ENCODE peak calls at places on chromosomes 4 and X, in eight cellular contexts. N is CD4-positive, alpha-beta memory T cell; T is endothelial cell of umbilical vein; C is BJ; W is OCI-LY7; V is HAP-1; B is lung; U is hepatocyte. I is an unnamed sample.

GRCh38 chr4:73948990-73949706 is 32.7 kb downstream of the PF4 start:
- DNase-seq in N (no peak), T (no peak), C (no peak), W (no peak), V (no peak), B (no peak), U (no peak), I (no peak)

GRCh38 chr4:80033581-80033980 is 39.4 kb downstream of the ANTXR2 start:
- DNase-seq in N (no peak), T (no peak), C (no peak), W (no peak), V (no peak), B (no peak), U (no peak), I (no peak)

GRCh38 chr4:6732441-6733357 is 16.7 kb downstream of the BLOC1S4 start:
- DNase-seq in N (no peak), T (peak), C (peak), W (no peak), V (no peak), B (peak), U (peak), I (no peak)

GRCh38 chr4:70452946-70453345 is 19.1 kb upstream of the MUC7 start:
- DNase-seq in N (no peak), T (no peak), C (no peak), W (no peak), V (no peak), B (no peak), U (no peak), I (peak)

GRCh38 chr4:182265881-182266280 is 22.7 kb downstream of the TENM3 start:
- DNase-seq in N (no peak), T (no peak), C (no peak), W (peak), V (peak), B (no peak), U (no peak), I (no peak)

GRCh38 chr4:124712417-124713212 is at the start of gene ANKRD50:
- DNase-seq in N (peak), T (peak), C (peak), W (peak), V (peak), B (peak), U (peak), I (peak)

GRCh38 chr4:42555828-42556227 is 101.1 kb downstream of the ATP8A1 start:
- DNase-seq in N (no peak), T (peak), C (no peak), W (no peak), V (no peak), B (no peak), U (no peak), I (peak)

GRCh38 chr4:137524642-137525384 is 7.5 kb downstream of the PCDH18 start:
- DNase-seq in N (no peak), T (peak), C (no peak), W (no peak), V (no peak), B (no peak), U (no peak), I (no peak)

GRCh38 chr4:110668463-110669245 is 45.8 kb upstream of the PITX2 start:
- DNase-seq in N (no peak), T (no peak), C (no peak), W (no peak), V (no peak), B (no peak), U (no peak), I (no peak)

GRCh38 chr4:139611391-139611790 is 54.2 kb upstream of the MGST2 start:
- DNase-seq in N (no peak), T (no peak), C (no peak), W (no peak), V (no peak), B (no peak), U (no peak), I (no peak)

GRCh38 chr4:176841730-176842129 is 49.0 kb upstream of the VEGFC start:
- DNase-seq in N (no peak), T (peak), C (no peak), W (no peak), V (no peak), B (no peak), U (no peak), I (no peak)

GRCh38 chr4:127151941-127152340 is 480.8 kb upstream of the INTU start:
- DNase-seq in N (no peak), T (no peak), C (no peak), W (no peak), V (no peak), B (no peak), U (no peak), I (no peak)

GRCh38 chr4:175509320-175509719 is 302.7 kb downstream of the GPM6A start:
- DNase-seq in N (no peak), T (no peak), C (no peak), W (peak), V (peak), B (no peak), U (no peak), I (no peak)

DNA sequence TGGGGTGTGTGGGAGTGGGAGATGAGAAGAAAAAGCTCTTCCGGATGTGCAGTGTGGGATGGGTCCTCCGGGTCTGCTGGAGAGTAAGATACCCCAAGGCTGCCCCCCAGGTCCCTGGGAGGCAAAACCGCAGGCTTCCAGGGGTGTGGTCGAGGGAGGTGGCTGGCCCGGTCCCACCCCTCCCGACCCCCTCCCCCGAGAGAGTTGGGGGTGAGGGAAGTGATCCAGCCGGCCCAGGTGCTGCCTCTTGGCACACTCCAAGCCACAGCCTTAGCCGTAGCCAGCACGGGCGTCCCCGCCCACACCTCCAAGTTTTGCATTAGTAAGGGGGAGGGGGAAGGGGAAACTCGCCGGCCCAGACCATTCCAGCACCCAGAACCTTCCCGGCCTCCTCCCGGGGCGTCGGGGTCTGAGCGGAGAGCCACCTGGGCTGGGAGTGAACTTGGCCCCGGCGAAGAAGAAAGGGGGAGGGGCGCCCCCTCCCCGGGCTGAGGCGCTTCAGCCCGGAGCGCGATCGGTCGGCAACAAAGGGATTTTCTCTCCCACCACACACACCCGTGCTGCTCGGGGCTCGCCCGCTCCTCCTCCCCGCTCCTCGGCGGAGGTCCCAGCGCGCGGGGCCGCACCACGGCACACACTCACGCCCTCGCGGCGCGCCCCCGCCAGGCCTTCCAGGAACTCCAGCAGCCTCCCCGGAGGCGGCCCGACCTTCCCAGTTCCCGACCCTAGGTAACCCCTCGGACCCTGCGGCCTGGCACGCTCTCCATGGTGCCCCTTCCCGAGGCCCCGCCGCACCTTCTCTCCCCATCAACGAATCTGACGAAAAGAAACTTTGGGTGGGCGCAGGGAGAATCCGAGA is 14.4 kb downstream of the BCOR start:
- DNase-seq in N (no peak), T (no peak), C (no peak), W (no peak), V (peak), B (no peak), U (peak), I (no peak)
- H3K4me3 ChIP-seq in N (peak), T (no peak), C (peak), W (no peak), V (no peak), B (peak), U (peak), I (peak)

GRCh38 chrX:129956765-129957164 is 25.7 kb upstream of the BCORL1 start:
- DNase-seq in N (no peak), T (no peak), C (no peak), W (no peak), V (no peak), B (no peak), U (no peak), I (no peak)
- H3K4me3 ChIP-seq in N (no peak), T (no peak), C (peak), W (peak), V (peak), B (no peak), U (no peak), I (no peak)

GRCh38 chr4:163544407-163545038 is 50.0 kb downstream of the TMA16 start:
- DNase-seq in N (peak), T (peak), C (no peak), W (peak), V (peak), B (peak), U (peak), I (peak)
- H3K4me3 ChIP-seq in N (peak), T (no peak), C (peak), W (no peak), V (no peak), B (no peak), U (no peak), I (peak)

DNA sequence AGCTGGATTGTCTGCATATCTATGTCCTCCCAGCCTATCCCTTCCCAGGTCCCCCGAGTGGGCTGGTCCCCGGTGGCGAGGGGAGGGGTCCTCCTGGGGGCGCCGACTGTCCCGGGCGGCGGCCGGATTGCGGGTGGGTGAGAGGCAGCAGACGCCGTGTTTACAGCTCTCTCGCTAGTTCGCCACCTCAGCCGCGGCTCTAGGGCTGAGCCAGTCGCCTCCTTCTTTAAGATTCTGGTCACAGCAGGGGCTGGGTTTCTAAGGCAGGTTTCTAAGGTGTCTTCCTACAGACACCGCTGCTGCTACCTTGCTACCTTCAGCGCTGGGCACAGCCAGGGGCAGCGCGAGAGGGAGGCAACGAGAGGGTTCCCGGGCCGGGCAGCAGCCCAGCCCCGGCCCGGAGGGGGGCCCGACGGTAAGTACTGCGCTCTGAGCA is 57.2 kb downstream of the FRMPD3 start:
- DNase-seq in N (no peak), T (no peak), C (no peak), W (no peak), V (peak), B (no peak), U (no peak), I (no peak)
- H3K4me3 ChIP-seq in N (no peak), T (no peak), C (no peak), W (no peak), V (no peak), B (no peak), U (no peak), I (no peak)

DNA sequence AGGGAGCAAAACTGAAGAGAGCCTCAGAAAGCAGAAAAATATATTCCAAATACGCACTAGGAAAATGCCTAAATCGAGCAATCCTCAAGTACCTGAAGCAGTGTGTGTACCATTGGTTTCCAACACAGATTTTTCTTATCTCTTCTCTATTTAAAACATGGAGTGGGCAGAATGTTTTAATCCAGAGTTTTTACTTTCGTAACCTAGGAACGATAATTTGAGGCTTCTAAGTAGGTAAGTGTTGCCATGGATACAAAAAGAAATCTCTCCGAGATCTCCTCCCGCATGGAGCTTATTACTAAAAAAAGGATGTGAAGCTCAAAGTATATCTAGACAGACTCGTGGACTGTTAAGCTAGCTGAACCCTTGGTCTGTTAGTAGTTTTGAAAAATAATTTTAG is 23.0 kb upstream of the OTUD4 start:
- DNase-seq in N (no peak), T (no peak), C (no peak), W (no peak), V (no peak), B (no peak), U (no peak), I (no peak)
- H3K4me3 ChIP-seq in N (no peak), T (no peak), C (no peak), W (no peak), V (no peak), B (no peak), U (no peak), I (no peak)

GRCh38 chr4:187602339-187603092 is 393.1 kb upstream of the ZFP42 start:
- DNase-seq in N (no peak), T (peak), C (peak), W (no peak), V (no peak), B (no peak), U (no peak), I (no peak)
- H3K4me3 ChIP-seq in N (no peak), T (peak), C (no peak), W (no peak), V (no peak), B (no peak), U (no peak), I (no peak)

DNA sequence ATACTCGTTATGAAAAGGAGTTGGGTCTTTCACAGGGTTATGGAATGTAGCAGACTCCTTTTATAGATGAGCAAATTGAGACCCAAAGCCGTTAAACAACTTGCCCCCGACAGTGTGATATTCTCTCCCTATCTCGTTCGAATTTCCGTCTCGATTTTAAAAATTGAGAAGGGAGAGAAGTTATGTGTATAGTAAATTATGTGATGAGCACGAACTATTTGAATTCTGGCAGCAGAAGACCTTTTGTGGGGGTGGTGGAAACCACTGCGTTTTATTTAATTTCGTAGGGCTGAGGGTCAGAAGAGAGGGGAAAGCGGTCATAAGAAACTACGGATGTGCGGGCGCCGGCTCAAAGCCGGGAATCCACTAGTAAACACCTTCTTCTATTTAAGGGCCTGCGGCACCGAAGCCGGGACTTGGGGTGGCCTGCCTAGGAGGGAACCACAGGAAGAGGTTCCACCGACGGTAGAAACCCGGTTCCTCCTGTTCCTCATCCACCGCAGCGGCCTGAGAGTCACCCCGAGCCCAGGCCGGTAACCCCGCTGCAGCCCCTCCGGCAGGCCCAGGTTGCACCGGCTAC is 1.5 kb upstream of the DDX3X start:
- DNase-seq in N (no peak), T (peak), C (no peak), W (peak), V (peak), B (no peak), U (peak), I (no peak)
- H3K4me3 ChIP-seq in N (peak), T (peak), C (peak), W (peak), V (peak), B (peak), U (peak), I (peak)

DNA sequence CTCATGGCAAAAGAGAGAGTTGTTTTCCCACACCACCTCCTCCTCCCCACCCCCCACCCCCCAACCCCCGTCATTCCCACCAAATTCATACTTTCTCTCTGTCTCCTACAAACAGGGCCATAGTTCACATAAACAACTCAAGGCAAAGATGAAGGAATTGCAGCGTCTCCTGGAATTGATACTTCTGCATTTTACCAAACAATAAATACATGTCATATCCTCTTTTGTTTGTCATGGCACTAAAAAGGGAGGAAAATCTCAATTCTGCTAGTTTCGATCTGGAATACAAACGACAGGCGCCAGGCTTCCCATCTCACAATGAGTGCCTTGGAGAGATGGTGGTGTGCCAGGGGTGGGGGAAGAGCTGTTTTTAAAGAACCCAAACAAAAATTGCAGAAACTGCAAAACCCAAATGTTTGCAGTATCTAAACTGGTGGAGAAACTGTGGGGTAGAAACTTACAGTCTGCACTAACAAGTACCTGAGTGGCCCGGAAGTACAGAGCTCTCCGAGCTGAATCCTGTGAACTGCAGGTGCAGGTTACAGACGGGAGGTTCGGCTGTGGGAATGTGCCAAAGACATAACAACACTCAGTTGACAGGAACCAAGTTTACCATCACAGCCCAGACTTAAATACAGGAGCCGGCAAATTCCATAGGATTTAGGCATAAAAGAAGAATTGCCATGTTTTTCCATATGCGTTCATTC is 53.0 kb upstream of the KLF3 start:
- DNase-seq in N (no peak), T (no peak), C (no peak), W (no peak), V (no peak), B (no peak), U (no peak), I (no peak)
- H3K4me3 ChIP-seq in N (no peak), T (no peak), C (no peak), W (no peak), V (no peak), B (no peak), U (no peak), I (no peak)

GRCh38 chrX:623268-623598 is 7.4 kb upstream of the SHOX start:
- DNase-seq in N (no peak), T (no peak), C (no peak), W (no peak), V (no peak), B (no peak), U (no peak), I (no peak)

GRCh38 chrX:626745-627509 is 3.7 kb upstream of the SHOX start:
- DNase-seq in N (no peak), T (no peak), C (no peak), W (no peak), V (no peak), B (no peak), U (no peak), I (no peak)

GRCh38 chrX:622104-622503 is 8.5 kb upstream of the SHOX start:
- DNase-seq in N (no peak), T (no peak), C (no peak), W (no peak), V (no peak), B (no peak), U (no peak), I (no peak)

GRCh38 chrX:625137-625691 is 5.4 kb upstream of the SHOX start:
- DNase-seq in N (no peak), T (no peak), C (peak), W (no peak), V (no peak), B (no peak), U (no peak), I (no peak)

GRCh38 chrX:623599-624323 is 6.8 kb upstream of the SHOX start:
- DNase-seq in N (no peak), T (no peak), C (no peak), W (no peak), V (no peak), B (peak), U (no peak), I (no peak)
- H3K4me3 ChIP-seq in N (no peak), T (no peak), C (peak), W (no peak), V (no peak), B (no peak), U (no peak), I (no peak)

DNA sequence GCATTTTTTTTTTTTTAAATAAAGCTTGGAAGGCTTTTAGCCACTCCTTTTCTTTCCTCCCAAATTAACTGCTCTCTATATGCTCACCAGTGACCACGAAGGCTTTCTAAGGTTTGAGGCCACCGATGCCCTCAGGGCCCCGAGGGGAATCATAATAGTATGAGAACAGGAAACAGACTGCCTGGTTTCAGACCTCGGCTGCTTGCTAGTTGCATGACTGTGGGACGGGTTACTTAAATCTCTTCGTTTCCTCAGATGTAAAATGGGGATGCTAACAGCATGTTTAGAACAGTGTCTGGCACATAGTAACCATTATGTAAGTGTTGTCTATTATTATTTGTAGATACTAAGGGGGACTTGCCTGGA is 3.6 kb downstream of the LINC00632 start:
- DNase-seq in N (no peak), T (no peak), C (no peak), W (no peak), V (no peak), B (no peak), U (no peak), I (no peak)
- H3K4me3 ChIP-seq in N (no peak), T (no peak), C (no peak), W (no peak), V (no peak), B (no peak), U (no peak), I (no peak)

I was measured in LNCaP clone FGC.